ENCODE peak calls at places on chromosomes 11 and 22, in eight cellular contexts. One of them, this sample, is unnamed.

GRCh38 chr11:4049006-4049405 is 45.6 kb upstream of the RRM1 start:
- DNase-seq in DND-41: no peak
- DNase-seq in sigmoid colon: no peak
- DNase-seq in brain microvascular endothelial cell: no peak
- DNase-seq in astrocyte of the spinal cord: no peak
- DNase-seq in right lobe of liver: no peak
- DNase-seq in IMR-90: peak
- DNase-seq in AG10803: no peak
- DNase-seq in this sample: no peak

GRCh38 chr22:50691521-50691920 is 18.9 kb downstream of the SHANK3 start:
- DNase-seq in DND-41: peak
- DNase-seq in sigmoid colon: no peak
- DNase-seq in brain microvascular endothelial cell: peak
- DNase-seq in astrocyte of the spinal cord: peak
- DNase-seq in right lobe of liver: no peak
- DNase-seq in IMR-90: peak
- DNase-seq in AG10803: peak
- DNase-seq in this sample: peak

GRCh38 chr22:35783943-35784614 is 66.4 kb downstream of the APOL5 start:
- DNase-seq in DND-41: no peak
- DNase-seq in sigmoid colon: no peak
- DNase-seq in brain microvascular endothelial cell: peak
- DNase-seq in astrocyte of the spinal cord: peak
- DNase-seq in right lobe of liver: no peak
- DNase-seq in IMR-90: no peak
- DNase-seq in AG10803: peak
- DNase-seq in this sample: no peak

GRCh38 chr11:120185678-120186407 is 25.0 kb upstream of the OAF start:
- DNase-seq in DND-41: no peak
- DNase-seq in sigmoid colon: peak
- DNase-seq in brain microvascular endothelial cell: no peak
- DNase-seq in astrocyte of the spinal cord: no peak
- DNase-seq in right lobe of liver: no peak
- DNase-seq in IMR-90: no peak
- DNase-seq in AG10803: no peak
- DNase-seq in this sample: no peak

GRCh38 chr11:125301301-125301700 is 136.8 kb downstream of the PKNOX2 start:
- DNase-seq in DND-41: no peak
- DNase-seq in sigmoid colon: no peak
- DNase-seq in brain microvascular endothelial cell: no peak
- DNase-seq in astrocyte of the spinal cord: peak
- DNase-seq in right lobe of liver: no peak
- DNase-seq in IMR-90: no peak
- DNase-seq in AG10803: no peak
- DNase-seq in this sample: no peak

GRCh38 chr11:95335989-95336388 is 105.0 kb upstream of the SESN3 start:
- DNase-seq in DND-41: no peak
- DNase-seq in sigmoid colon: no peak
- DNase-seq in brain microvascular endothelial cell: no peak
- DNase-seq in astrocyte of the spinal cord: no peak
- DNase-seq in right lobe of liver: no peak
- DNase-seq in IMR-90: no peak
- DNase-seq in AG10803: no peak
- DNase-seq in this sample: no peak

GRCh38 chr22:18035740-18036139 is 11.4 kb upstream of the MICAL3 start:
- DNase-seq in DND-41: no peak
- DNase-seq in sigmoid colon: no peak
- DNase-seq in brain microvascular endothelial cell: no peak
- DNase-seq in astrocyte of the spinal cord: no peak
- DNase-seq in right lobe of liver: peak
- DNase-seq in IMR-90: peak
- DNase-seq in AG10803: no peak
- DNase-seq in this sample: no peak

GRCh38 chr11:73399159-73400090 is 23.2 kb downstream of the RELT start:
- DNase-seq in DND-41: no peak
- DNase-seq in sigmoid colon: peak
- DNase-seq in brain microvascular endothelial cell: peak
- DNase-seq in astrocyte of the spinal cord: no peak
- DNase-seq in right lobe of liver: peak
- DNase-seq in IMR-90: peak
- DNase-seq in AG10803: no peak
- DNase-seq in this sample: no peak

GRCh38 chr22:31578171-31578570 is 81.8 kb downstream of the SFI1 start:
- DNase-seq in DND-41: no peak
- DNase-seq in sigmoid colon: no peak
- DNase-seq in brain microvascular endothelial cell: no peak
- DNase-seq in astrocyte of the spinal cord: no peak
- DNase-seq in right lobe of liver: no peak
- DNase-seq in IMR-90: no peak
- DNase-seq in AG10803: no peak
- DNase-seq in this sample: no peak

GRCh38 chr11:43789700-43790443 is 90.8 kb upstream of the ALKBH3 start:
- DNase-seq in DND-41: no peak
- DNase-seq in sigmoid colon: no peak
- DNase-seq in brain microvascular endothelial cell: peak
- DNase-seq in astrocyte of the spinal cord: peak
- DNase-seq in right lobe of liver: no peak
- DNase-seq in IMR-90: peak
- DNase-seq in AG10803: peak
- DNase-seq in this sample: no peak

GRCh38 chr11:20493340-20493739 is 105.8 kb downstream of the PRMT3 start:
- DNase-seq in DND-41: no peak
- DNase-seq in sigmoid colon: no peak
- DNase-seq in brain microvascular endothelial cell: no peak
- DNase-seq in astrocyte of the spinal cord: no peak
- DNase-seq in right lobe of liver: no peak
- DNase-seq in IMR-90: no peak
- DNase-seq in AG10803: no peak
- DNase-seq in this sample: no peak

GRCh38 chr11:120805960-120806555 is 217.8 kb upstream of the TBCEL start:
- DNase-seq in DND-41: no peak
- DNase-seq in sigmoid colon: no peak
- DNase-seq in brain microvascular endothelial cell: no peak
- DNase-seq in astrocyte of the spinal cord: peak
- DNase-seq in right lobe of liver: no peak
- DNase-seq in IMR-90: no peak
- DNase-seq in AG10803: no peak
- DNase-seq in this sample: no peak

GRCh38 chr22:32852346-32853251 is 51.1 kb downstream of the TIMP3 start:
- DNase-seq in DND-41: no peak
- DNase-seq in sigmoid colon: peak
- DNase-seq in brain microvascular endothelial cell: peak
- DNase-seq in astrocyte of the spinal cord: peak
- DNase-seq in right lobe of liver: no peak
- DNase-seq in IMR-90: no peak
- DNase-seq in AG10803: no peak
- DNase-seq in this sample: no peak

GRCh38 chr22:25448435-25449051 is 115.9 kb upstream of the GRK3 start:
- DNase-seq in DND-41: no peak
- DNase-seq in sigmoid colon: no peak
- DNase-seq in brain microvascular endothelial cell: peak
- DNase-seq in astrocyte of the spinal cord: peak
- DNase-seq in right lobe of liver: no peak
- DNase-seq in IMR-90: peak
- DNase-seq in AG10803: peak
- DNase-seq in this sample: no peak

GRCh38 chr11:93921695-93922468 is 71.5 kb upstream of the VSTM5 start:
- DNase-seq in DND-41: peak
- DNase-seq in sigmoid colon: no peak
- DNase-seq in brain microvascular endothelial cell: peak
- DNase-seq in astrocyte of the spinal cord: peak
- DNase-seq in right lobe of liver: no peak
- DNase-seq in IMR-90: peak
- DNase-seq in AG10803: peak
- DNase-seq in this sample: peak

GRCh38 chr11:128496684-128497056 is 90.7 kb downstream of the ETS1 start:
- DNase-seq in DND-41: no peak
- DNase-seq in sigmoid colon: no peak
- DNase-seq in brain microvascular endothelial cell: no peak
- DNase-seq in astrocyte of the spinal cord: no peak
- DNase-seq in right lobe of liver: no peak
- DNase-seq in IMR-90: no peak
- DNase-seq in AG10803: no peak
- DNase-seq in this sample: no peak

GRCh38 chr22:22397292-22397870 is 111.2 kb downstream of the ZNF280B start:
- DNase-seq in DND-41: peak
- DNase-seq in sigmoid colon: peak
- DNase-seq in brain microvascular endothelial cell: no peak
- DNase-seq in astrocyte of the spinal cord: peak
- DNase-seq in right lobe of liver: no peak
- DNase-seq in IMR-90: no peak
- DNase-seq in AG10803: peak
- DNase-seq in this sample: peak

GRCh38 chr22:24875862-24876506 is 70.0 kb downstream of the SGSM1 start:
- DNase-seq in DND-41: peak
- DNase-seq in sigmoid colon: no peak
- DNase-seq in brain microvascular endothelial cell: no peak
- DNase-seq in astrocyte of the spinal cord: no peak
- DNase-seq in right lobe of liver: no peak
- DNase-seq in IMR-90: no peak
- DNase-seq in AG10803: no peak
- DNase-seq in this sample: peak

GRCh38 chr11:81497202-81497804 is 1236.4 kb downstream of the FAM181B start:
- DNase-seq in DND-41: peak
- DNase-seq in sigmoid colon: no peak
- DNase-seq in brain microvascular endothelial cell: peak
- DNase-seq in astrocyte of the spinal cord: peak
- DNase-seq in right lobe of liver: no peak
- DNase-seq in IMR-90: peak
- DNase-seq in AG10803: peak
- DNase-seq in this sample: peak

GRCh38 chr22:38505595-38506117 is 455 bp downstream of the DDX17 start:
- DNase-seq in DND-41: peak
- DNase-seq in sigmoid colon: peak
- DNase-seq in brain microvascular endothelial cell: peak
- DNase-seq in astrocyte of the spinal cord: peak
- DNase-seq in right lobe of liver: peak
- DNase-seq in IMR-90: peak
- DNase-seq in AG10803: peak
- DNase-seq in this sample: peak
- TF ChIP-seq CTCF in DND-41: no peak
- TF ChIP-seq CTCF in sigmoid colon: no peak
- TF ChIP-seq CTCF in brain microvascular endothelial cell: no peak
- TF ChIP-seq CTCF in astrocyte of the spinal cord: no peak
- TF ChIP-seq CTCF in right lobe of liver: no peak
- TF ChIP-seq CTCF in IMR-90: no peak
- TF ChIP-seq CTCF in AG10803: no peak
- TF ChIP-seq CTCF in this sample: no peak

GRCh38 chr11:47099213-47099917 is 77.3 kb downstream of the ARFGAP2 start:
- DNase-seq in DND-41: no peak
- DNase-seq in sigmoid colon: no peak
- DNase-seq in brain microvascular endothelial cell: peak
- DNase-seq in astrocyte of the spinal cord: no peak
- DNase-seq in right lobe of liver: no peak
- DNase-seq in IMR-90: peak
- DNase-seq in AG10803: no peak
- DNase-seq in this sample: no peak

GRCh38 chr11:47099918-47100315 is 76.8 kb downstream of the ARFGAP2 start:
- DNase-seq in DND-41: no peak
- DNase-seq in sigmoid colon: no peak
- DNase-seq in brain microvascular endothelial cell: no peak
- DNase-seq in astrocyte of the spinal cord: no peak
- DNase-seq in right lobe of liver: no peak
- DNase-seq in IMR-90: no peak
- DNase-seq in AG10803: no peak
- DNase-seq in this sample: no peak

GRCh38 chr11:47104337-47104950 is 72.2 kb downstream of the ARFGAP2 start:
- DNase-seq in DND-41: no peak
- DNase-seq in sigmoid colon: no peak
- DNase-seq in brain microvascular endothelial cell: peak
- DNase-seq in astrocyte of the spinal cord: peak
- DNase-seq in right lobe of liver: no peak
- DNase-seq in IMR-90: peak
- DNase-seq in AG10803: peak
- DNase-seq in this sample: no peak

GRCh38 chr11:47105541-47105940 is 71.1 kb downstream of the ARFGAP2 start:
- DNase-seq in DND-41: no peak
- DNase-seq in sigmoid colon: no peak
- DNase-seq in brain microvascular endothelial cell: no peak
- DNase-seq in astrocyte of the spinal cord: no peak
- DNase-seq in right lobe of liver: no peak
- DNase-seq in IMR-90: no peak
- DNase-seq in AG10803: no peak
- DNase-seq in this sample: no peak

DNA sequence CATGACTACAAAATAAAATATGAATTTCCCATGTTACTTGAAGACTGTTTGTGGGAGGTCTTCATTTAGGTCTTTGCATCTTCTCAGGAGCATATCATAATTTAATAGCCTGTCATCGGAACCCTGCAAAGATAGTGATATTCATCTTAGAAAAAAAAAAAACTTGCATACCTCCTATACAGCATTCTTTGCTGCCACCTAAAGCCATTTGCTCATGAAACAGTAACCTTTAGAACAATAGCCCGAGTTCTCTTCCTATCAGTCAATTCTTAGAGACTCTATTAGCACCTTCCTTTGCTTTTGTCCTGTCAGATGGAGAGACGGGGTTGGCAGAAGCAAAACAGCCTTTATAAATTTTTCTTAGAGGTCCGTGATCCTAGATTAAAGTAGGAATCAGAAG is 75.2 kb downstream of the ARFGAP2 start:
- DNase-seq in DND-41: no peak
- DNase-seq in sigmoid colon: no peak
- DNase-seq in brain microvascular endothelial cell: no peak
- DNase-seq in astrocyte of the spinal cord: no peak
- DNase-seq in right lobe of liver: no peak
- DNase-seq in IMR-90: no peak
- DNase-seq in AG10803: no peak
- DNase-seq in this sample: no peak
- TF ChIP-seq CTCF in DND-41: no peak
- TF ChIP-seq CTCF in sigmoid colon: no peak
- TF ChIP-seq CTCF in brain microvascular endothelial cell: no peak
- TF ChIP-seq CTCF in astrocyte of the spinal cord: no peak
- TF ChIP-seq CTCF in right lobe of liver: no peak
- TF ChIP-seq CTCF in IMR-90: no peak
- TF ChIP-seq CTCF in AG10803: no peak
- TF ChIP-seq CTCF in this sample: no peak

GRCh38 chr11:11993814-11994213 is 14.6 kb downstream of the DKK3 start:
- DNase-seq in DND-41: no peak
- DNase-seq in sigmoid colon: peak
- DNase-seq in brain microvascular endothelial cell: peak
- DNase-seq in astrocyte of the spinal cord: peak
- DNase-seq in right lobe of liver: no peak
- DNase-seq in IMR-90: peak
- DNase-seq in AG10803: peak
- DNase-seq in this sample: no peak
- TF ChIP-seq CTCF in DND-41: no peak
- TF ChIP-seq CTCF in sigmoid colon: no peak
- TF ChIP-seq CTCF in brain microvascular endothelial cell: no peak
- TF ChIP-seq CTCF in astrocyte of the spinal cord: no peak
- TF ChIP-seq CTCF in right lobe of liver: no peak
- TF ChIP-seq CTCF in IMR-90: no peak
- TF ChIP-seq CTCF in AG10803: no peak
- TF ChIP-seq CTCF in this sample: no peak

DNA sequence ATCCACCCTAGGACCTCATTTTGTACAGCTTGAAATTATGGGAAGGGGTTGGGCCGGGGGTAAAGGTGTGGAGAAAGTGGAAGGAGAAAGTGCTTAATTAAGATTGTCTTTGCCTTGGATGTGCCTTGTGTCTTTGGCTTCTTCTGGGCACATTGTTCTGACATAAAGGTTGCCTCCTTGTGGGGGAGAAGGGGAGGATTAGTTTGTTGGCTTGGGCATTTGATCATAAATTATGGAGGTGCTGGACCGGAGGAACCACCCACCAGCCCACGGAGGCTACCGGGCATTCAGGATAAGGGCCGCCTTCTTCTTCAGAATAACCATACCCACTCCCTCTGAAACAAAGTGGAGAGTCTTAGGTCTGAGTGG is 1.3 kb downstream of the PAFAH1B2 start:
- DNase-seq in DND-41: peak
- DNase-seq in sigmoid colon: no peak
- DNase-seq in brain microvascular endothelial cell: peak
- DNase-seq in astrocyte of the spinal cord: peak
- DNase-seq in right lobe of liver: no peak
- DNase-seq in IMR-90: peak
- DNase-seq in AG10803: peak
- DNase-seq in this sample: no peak
- TF ChIP-seq CTCF in DND-41: peak
- TF ChIP-seq CTCF in sigmoid colon: no peak
- TF ChIP-seq CTCF in brain microvascular endothelial cell: peak
- TF ChIP-seq CTCF in astrocyte of the spinal cord: peak
- TF ChIP-seq CTCF in right lobe of liver: no peak
- TF ChIP-seq CTCF in IMR-90: peak
- TF ChIP-seq CTCF in AG10803: peak
- TF ChIP-seq CTCF in this sample: peak